ENCODE peak calls at places on chromosomes 13 and 19, in ten cellular contexts. X, H, T, F, Y, B, Q, N, Z and K are unnamed samples.
A peak's percentile ranks its signal among the peaks of the same experiment; 100 is the strongest.

GRCh38 chr13:82747331-82747730 is 1134.9 kb downstream of the SLITRK1 start:
- DNase-seq in X (no peak), H (no peak), T (no peak), F (no peak), Y (no peak), B (no peak), Q (no peak), N (no peak), Z (no peak), K (no peak)

GRCh38 chr19:8336665-8337064 is 6.4 kb downstream of the KANK3 start:
- DNase-seq in X (no peak), H (no peak), T (no peak), F (no peak), Y (no peak), B (no peak), Q (no peak), N (no peak), Z (no peak), K (no peak)

GRCh38 chr19:2561895-2562294 is 86.0 kb downstream of the GADD45B start:
- DNase-seq in X (no peak), H (no peak), T (no peak), F (no peak), Y (no peak), B (no peak), Q (peak; percentile 37), N (no peak), Z (peak; percentile 58), K (no peak)

GRCh38 chr19:49952906-49953305 is 8.1 kb downstream of the SIGLEC11 start:
- DNase-seq in X (no peak), H (no peak), T (no peak), F (peak; percentile 23), Y (no peak), B (no peak), Q (no peak), N (no peak), Z (no peak), K (no peak)

GRCh38 chr13:77316430-77316829 is 10.5 kb downstream of the MYCBP2 start:
- DNase-seq in X (no peak), H (no peak), T (no peak), F (no peak), Y (no peak), B (no peak), Q (no peak), N (no peak), Z (no peak), K (no peak)

GRCh38 chr19:17974551-17974950 is 7.6 kb downstream of the KCNN1 start:
- DNase-seq in X (no peak), H (no peak), T (no peak), F (no peak), Y (no peak), B (no peak), Q (no peak), N (no peak), Z (no peak), K (no peak)

GRCh38 chr19:46606019-46606418 is 4.9 kb downstream of the CALM3 start:
- DNase-seq in X (no peak), H (no peak), T (no peak), F (no peak), Y (no peak), B (no peak), Q (peak; percentile 23), N (no peak), Z (no peak), K (no peak)

GRCh38 chr19:53554804-53555203 is 16.9 kb downstream of the ZNF331 start:
- DNase-seq in X (no peak), H (no peak), T (no peak), F (no peak), Y (no peak), B (no peak), Q (no peak), N (no peak), Z (no peak), K (no peak)

GRCh38 chr13:49784886-49785570 is 7.5 kb downstream of the KPNA3 start:
- DNase-seq in X (no peak), H (no peak), T (no peak), F (no peak), Y (no peak), B (no peak), Q (no peak), N (no peak), Z (no peak), K (no peak)

GRCh38 chr13:98504371-98504963 is 72.4 kb downstream of the STK24 start:
- DNase-seq in X (no peak), H (no peak), T (no peak), F (no peak), Y (no peak), B (no peak), Q (no peak), N (no peak), Z (no peak), K (no peak)

GRCh38 chr19:50458396-50459066 is 17.8 kb upstream of the EMC10 start:
- DNase-seq in X (no peak), H (no peak), T (no peak), F (no peak), Y (no peak), B (no peak), Q (no peak), N (peak; percentile 40), Z (no peak), K (no peak)

GRCh38 chr13:112680741-112681360 is 9.0 kb upstream of the ATP11A start:
- DNase-seq in X (no peak), H (no peak), T (no peak), F (no peak), Y (no peak), B (no peak), Q (no peak), N (no peak), Z (no peak), K (no peak)